ENCODE peak calls at places on chromosomes 11 and 22, in eight cellular contexts. One of them, this sample, is unnamed.

GRCh38 chr11:15927196-15927865 is 429.0 kb downstream of the SOX6 start:
- DNase-seq in endothelial cell: no peak
- DNase-seq in T-helper 1 cell: no peak
- DNase-seq in activated T-cell treated with anti-CD3 and anti-CD28 coated beads, Interleukin-2, amount 50 U/mL, for 1 hour: no peak
- DNase-seq in PC-9: no peak
- DNase-seq in NCI-H82: no peak
- DNase-seq in COLO829: no peak
- DNase-seq in stimulated activated CD8-positive, alpha-beta memory T cell treated with anti-CD3 and anti-CD28 coated beads, Interleukin-15, amount 100 ng/mL, for 48 hours: no peak
- DNase-seq in this sample: no peak

GRCh38 chr11:70120674-70121073 is 42.6 kb downstream of the ANO1 start:
- DNase-seq in endothelial cell: no peak
- DNase-seq in activated T-cell treated with anti-CD3 and anti-CD28 coated beads, Interleukin-2, amount 50 U/mL, for 1 hour: no peak
- DNase-seq in NCI-H82: no peak
- DNase-seq in stimulated activated CD8-positive, alpha-beta memory T cell treated with anti-CD3 and anti-CD28 coated beads, Interleukin-15, amount 100 ng/mL, for 48 hours: no peak
- DNase-seq in COLO829: no peak
- DNase-seq in T-helper 1 cell: no peak
- DNase-seq in PC-9: no peak
- DNase-seq in this sample: no peak

GRCh38 chr22:36922097-36922608 is 8.7 kb downstream of the CSF2RB start:
- DNase-seq in COLO829: no peak
- DNase-seq in T-helper 1 cell: no peak
- DNase-seq in PC-9: no peak
- DNase-seq in NCI-H82: no peak
- DNase-seq in endothelial cell: peak; percentile 37
- DNase-seq in stimulated activated CD8-positive, alpha-beta memory T cell treated with anti-CD3 and anti-CD28 coated beads, Interleukin-15, amount 100 ng/mL, for 48 hours: no peak
- DNase-seq in activated T-cell treated with anti-CD3 and anti-CD28 coated beads, Interleukin-2, amount 50 U/mL, for 1 hour: no peak
- DNase-seq in this sample: no peak

GRCh38 chr11:128796275-128796674 is 70.8 kb downstream of the KCNJ1 start:
- DNase-seq in stimulated activated CD8-positive, alpha-beta memory T cell treated with anti-CD3 and anti-CD28 coated beads, Interleukin-15, amount 100 ng/mL, for 48 hours: no peak
- DNase-seq in activated T-cell treated with anti-CD3 and anti-CD28 coated beads, Interleukin-2, amount 50 U/mL, for 1 hour: no peak
- DNase-seq in COLO829: no peak
- DNase-seq in T-helper 1 cell: no peak
- DNase-seq in PC-9: no peak
- DNase-seq in NCI-H82: no peak
- DNase-seq in endothelial cell: no peak
- DNase-seq in this sample: no peak

GRCh38 chr11:134261626-134262488 is 8.5 kb downstream of the ACAD8 start:
- DNase-seq in stimulated activated CD8-positive, alpha-beta memory T cell treated with anti-CD3 and anti-CD28 coated beads, Interleukin-15, amount 100 ng/mL, for 48 hours: no peak
- DNase-seq in NCI-H82: peak; percentile 39
- DNase-seq in endothelial cell: peak; percentile 43
- DNase-seq in PC-9: no peak
- DNase-seq in activated T-cell treated with anti-CD3 and anti-CD28 coated beads, Interleukin-2, amount 50 U/mL, for 1 hour: peak; percentile 33
- DNase-seq in COLO829: peak; percentile 22
- DNase-seq in T-helper 1 cell: no peak
- DNase-seq in this sample: no peak

GRCh38 chr11:3189193-3189843 is 24.2 kb upstream of the OSBPL5 start:
- DNase-seq in activated T-cell treated with anti-CD3 and anti-CD28 coated beads, Interleukin-2, amount 50 U/mL, for 1 hour: no peak
- DNase-seq in NCI-H82: no peak
- DNase-seq in COLO829: no peak
- DNase-seq in endothelial cell: no peak
- DNase-seq in PC-9: no peak
- DNase-seq in stimulated activated CD8-positive, alpha-beta memory T cell treated with anti-CD3 and anti-CD28 coated beads, Interleukin-15, amount 100 ng/mL, for 48 hours: no peak
- DNase-seq in T-helper 1 cell: no peak
- DNase-seq in this sample: no peak

GRCh38 chr11:117587416-117587815 is 209.6 kb downstream of the DSCAML1 start:
- DNase-seq in NCI-H82: no peak
- DNase-seq in PC-9: no peak
- DNase-seq in COLO829: no peak
- DNase-seq in T-helper 1 cell: no peak
- DNase-seq in activated T-cell treated with anti-CD3 and anti-CD28 coated beads, Interleukin-2, amount 50 U/mL, for 1 hour: no peak
- DNase-seq in stimulated activated CD8-positive, alpha-beta memory T cell treated with anti-CD3 and anti-CD28 coated beads, Interleukin-15, amount 100 ng/mL, for 48 hours: no peak
- DNase-seq in endothelial cell: no peak
- DNase-seq in this sample: no peak

GRCh38 chr11:131824766-131825165 is 454.4 kb downstream of the NTM start:
- DNase-seq in PC-9: no peak
- DNase-seq in T-helper 1 cell: no peak
- DNase-seq in NCI-H82: no peak
- DNase-seq in activated T-cell treated with anti-CD3 and anti-CD28 coated beads, Interleukin-2, amount 50 U/mL, for 1 hour: no peak
- DNase-seq in COLO829: no peak
- DNase-seq in endothelial cell: no peak
- DNase-seq in stimulated activated CD8-positive, alpha-beta memory T cell treated with anti-CD3 and anti-CD28 coated beads, Interleukin-15, amount 100 ng/mL, for 48 hours: no peak
- DNase-seq in this sample: no peak

GRCh38 chr11:1393038-1393710 is 3.4 kb downstream of the BRSK2 start:
- DNase-seq in T-helper 1 cell: no peak
- DNase-seq in activated T-cell treated with anti-CD3 and anti-CD28 coated beads, Interleukin-2, amount 50 U/mL, for 1 hour: no peak
- DNase-seq in PC-9: no peak
- DNase-seq in NCI-H82: no peak
- DNase-seq in stimulated activated CD8-positive, alpha-beta memory T cell treated with anti-CD3 and anti-CD28 coated beads, Interleukin-15, amount 100 ng/mL, for 48 hours: no peak
- DNase-seq in COLO829: no peak
- DNase-seq in endothelial cell: no peak
- DNase-seq in this sample: no peak

This sample was measured in neural crest cell.